ENCODE peak calls at places on chromosomes 4 and X, in six cellular contexts. W is GM18507; S is globus pallidus; R is neuronal stem cell; T is stimulated activated CD8-positive, alpha-beta memory T cell treated with anti-CD3 and anti-CD28 coated beads, Interleukin-12 subunit alpha, Interleukin-12 subunit beta, amount 100 ng/mL, for 4 hours; L is AG09309. P is an unnamed sample.

GRCh38 chr4:184745747-184746531 is 12.0 kb upstream of the CENPU start:
- DNase-seq in T (peak), S (peak), R (peak), W (peak), L (no peak), P (peak)

GRCh38 chr4:87819281-87819919 is 13.4 kb upstream of the MEPE start:
- DNase-seq in S (no peak), R (no peak), L (peak), T (no peak), W (no peak), P (no peak)

GRCh38 chr4:67049446-67049845 is 495.9 kb downstream of the CENPC start:
- DNase-seq in R (no peak), W (no peak), S (no peak), L (no peak), T (no peak), P (no peak)

GRCh38 chr4:188002751-188003150 is 7.2 kb downstream of the ZFP42 start:
- DNase-seq in W (no peak), L (no peak), T (no peak), R (no peak), S (no peak), P (no peak)

GRCh38 chr4:26206339-26206738 is 114.5 kb upstream of the RBPJ start:
- DNase-seq in R (no peak), L (peak), W (no peak), S (peak), T (no peak), P (no peak)

GRCh38 chrX:83588409-83588808 is 80.3 kb downstream of the POU3F4 start:
- DNase-seq in T (no peak), W (no peak), R (no peak), S (no peak), L (no peak), P (no peak)

GRCh38 chrX:12877386-12877785 is 10.5 kb downstream of the TLR7 start:
- DNase-seq in W (no peak), L (no peak), T (no peak), R (no peak), S (no peak), P (no peak)

GRCh38 chr4:42638993-42639392 is 17.9 kb downstream of the ATP8A1 start:
- DNase-seq in R (no peak), L (no peak), T (no peak), W (no peak), S (no peak), P (no peak)

GRCh38 chr4:183394166-183394951 is 50.1 kb upstream of the CDKN2AIP start:
- DNase-seq in S (no peak), R (no peak), L (no peak), T (no peak), W (no peak), P (no peak)

GRCh38 chr4:108155373-108155772 is 13.4 kb downstream of the LEF1 start:
- DNase-seq in L (no peak), W (no peak), R (peak), T (no peak), S (no peak), P (no peak)

GRCh38 chrX:40402771-40403533 is 177.8 kb upstream of the ATP6AP2 start:
- DNase-seq in S (no peak), W (no peak), T (no peak), R (no peak), L (peak), P (no peak)

GRCh38 chr4:186148335-186148975 is 42.9 kb upstream of the CYP4V2 start:
- DNase-seq in L (no peak), R (no peak), W (no peak), S (no peak), T (no peak), P (no peak)

GRCh38 chr4:121764702-121765367 is at the start of gene SMIM43:
- DNase-seq in T (no peak), R (peak), W (no peak), L (no peak), S (no peak), P (peak)

GRCh38 chr4:71860643-71861042 is 76.8 kb upstream of the GC start:
- DNase-seq in W (no peak), S (no peak), L (no peak), R (peak), T (no peak), P (no peak)

P was measured in endothelial cell.